ENCODE peak calls at places on chromosomes 2 and 18, in eight cellular contexts. H, N, Y, L, B, S, T and J are unnamed samples.

GRCh38 chr18:50559750-50560680 is at the start of gene MAPK4:
- DNase-seq in S (peak; percentile 64), Y (no peak), T (no peak), N (no peak), L (no peak), H (no peak), B (peak; percentile 34), J (peak; percentile 89)

GRCh38 chr2:28681216-28681981 is 70.2 kb upstream of the PPP1CB start:
- DNase-seq in N (peak; percentile 81), L (no peak), T (peak; percentile 62), S (no peak), H (no peak), Y (no peak), B (no peak), J (no peak)

GRCh38 chr2:11647834-11648600 is 22.0 kb downstream of the NTSR2 start:
- DNase-seq in B (no peak), Y (no peak), L (no peak), S (no peak), T (no peak), N (no peak), H (no peak), J (no peak)

GRCh38 chr18:43279015-43279758 is 1.9 kb upstream of the SYT4 start:
- DNase-seq in B (no peak), S (no peak), H (peak; percentile 33), L (no peak), T (no peak), N (no peak), Y (peak; percentile 31), J (peak; percentile 73)

GRCh38 chr2:65063426-65063825 is 7.2 kb downstream of the CEP68 start:
- DNase-seq in T (no peak), B (no peak), S (no peak), L (no peak), H (no peak), Y (no peak), N (no peak), J (peak; percentile 47)

GRCh38 chr18:74598350-74599001 is 806 bp downstream of the ZNF407 start:
- DNase-seq in H (peak; percentile 51), T (no peak), N (peak; percentile 46), Y (peak; percentile 60), S (peak; percentile 72), L (peak; percentile 27), B (peak; percentile 55), J (peak; percentile 85)

GRCh38 chr2:240214790-240215675 is 74.6 kb upstream of the OTOS start:
- DNase-seq in L (no peak), S (no peak), N (no peak), H (no peak), B (no peak), T (no peak), Y (no peak), J (no peak)

GRCh38 chr2:169185711-169186110 is 116.3 kb downstream of the DHRS9 start:
- DNase-seq in L (no peak), T (no peak), Y (no peak), H (no peak), S (no peak), B (no peak), N (no peak), J (no peak)

GRCh38 chr2:43217228-43218220 is 8.9 kb downstream of the ZFP36L2 start:
- DNase-seq in T (no peak), N (no peak), L (no peak), B (no peak), H (no peak), Y (no peak), S (peak; percentile 82), J (no peak)

GRCh38 chr2:144780983-144781382 is 261.1 kb upstream of the ZEB2 start:
- DNase-seq in Y (no peak), T (no peak), H (no peak), L (no peak), N (no peak), S (no peak), B (no peak), J (no peak)

GRCh38 chr2:72211777-72212515 is 64.3 kb upstream of the CYP26B1 start:
- DNase-seq in T (no peak), B (no peak), Y (no peak), H (no peak), L (no peak), N (peak; percentile 75), S (no peak), J (no peak)

GRCh38 chr2:68414452-68414851 is 49.4 kb downstream of the PLEK start:
- DNase-seq in Y (no peak), T (no peak), N (no peak), L (no peak), H (no peak), B (no peak), S (no peak), J (no peak)

GRCh38 chr2:136214801-136215200 is 96.9 kb upstream of the CXCR4 start:
- DNase-seq in N (no peak), Y (no peak), B (no peak), L (no peak), H (no peak), S (no peak), T (no peak), J (no peak)

GRCh38 chr2:86552889-86553288 is 10.4 kb downstream of the CHMP3 start:
- DNase-seq in B (no peak), Y (no peak), H (no peak), L (no peak), T (no peak), S (no peak), N (no peak), J (no peak)

GRCh38 chr18:69353023-69353422 is 47.7 kb upstream of the DOK6 start:
- DNase-seq in Y (peak; percentile 84), N (no peak), S (no peak), B (no peak), L (no peak), T (no peak), H (no peak), J (no peak)

DNA sequence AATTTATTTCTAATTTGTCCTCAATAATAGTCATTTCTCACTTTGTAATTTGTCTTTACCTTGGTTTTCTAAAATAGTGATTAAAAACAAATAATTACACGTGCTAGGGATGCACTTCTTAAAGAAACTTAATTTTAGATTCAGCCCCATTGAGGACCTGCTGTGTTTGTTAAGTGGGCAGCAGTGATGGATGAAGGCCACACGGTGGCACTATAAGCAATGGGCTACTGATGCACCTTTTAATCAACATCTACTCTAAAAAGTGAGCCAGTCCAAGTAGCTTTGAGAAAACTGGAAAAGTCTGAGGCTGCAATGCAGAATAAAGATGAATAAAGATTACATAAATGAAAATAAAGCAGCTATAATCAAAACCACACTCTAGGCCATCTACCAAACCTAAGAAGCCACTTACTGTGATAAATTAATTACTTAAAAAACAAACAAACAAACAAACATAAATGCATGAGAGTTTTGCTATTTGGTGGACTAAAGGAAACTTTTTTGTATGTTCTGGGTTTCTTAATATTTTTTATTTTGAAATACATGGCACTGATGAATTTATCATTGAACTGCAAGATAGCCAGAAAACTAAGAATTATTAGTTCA is 89.3 kb downstream of the PDE11A start:
- DNase-seq in L (peak; percentile 34), B (peak; percentile 76), H (peak; percentile 71), Y (peak; percentile 53), T (no peak), N (peak; percentile 71), S (no peak), J (peak; percentile 70)
- TF ChIP-seq RAD21 in L (peak; percentile 80), B (peak; percentile 87), H (peak; percentile 73), Y (peak; percentile 67), T (peak; percentile 51), N (peak; percentile 84), S (peak; percentile 84), J (peak; percentile 90)

GRCh38 chr18:58044370-58045264 is 591 bp downstream of the NEDD4L start:
- DNase-seq in L (no peak), H (peak; percentile 41), T (no peak), B (peak; percentile 36), S (peak; percentile 76), Y (no peak), N (peak; percentile 34), J (peak; percentile 67)
- TF ChIP-seq RAD21 in L (no peak), H (no peak), T (no peak), B (no peak), S (no peak), Y (peak; percentile 22), N (no peak), J (no peak)

GRCh38 chr2:128310761-128311160 is 7.9 kb downstream of the HS6ST1 start:
- DNase-seq in L (no peak), S (peak; percentile 41), Y (no peak), N (no peak), B (no peak), T (no peak), H (no peak), J (peak; percentile 19)

GRCh38 chr2:128308284-128308731 is 10.4 kb downstream of the HS6ST1 start:
- DNase-seq in B (no peak), Y (no peak), T (no peak), H (no peak), N (no peak), S (no peak), L (no peak), J (no peak)

GRCh38 chr2:128310094-128310716 is 8.5 kb downstream of the HS6ST1 start:
- DNase-seq in S (no peak), B (no peak), Y (no peak), T (no peak), H (no peak), L (no peak), N (no peak), J (peak; percentile 12)

GRCh38 chr2:128308889-128309288 is 9.8 kb downstream of the HS6ST1 start:
- DNase-seq in T (no peak), L (no peak), H (no peak), B (no peak), N (no peak), S (no peak), Y (no peak), J (no peak)

GRCh38 chr2:128309341-128310093 is 9.2 kb downstream of the HS6ST1 start:
- DNase-seq in T (no peak), B (peak; percentile 68), N (peak; percentile 86), Y (peak; percentile 97), S (no peak), H (no peak), L (no peak), J (peak; percentile 77)
- TF ChIP-seq RAD21 in T (no peak), B (no peak), N (no peak), Y (peak; percentile 34), S (no peak), H (no peak), L (no peak), J (no peak)

DNA sequence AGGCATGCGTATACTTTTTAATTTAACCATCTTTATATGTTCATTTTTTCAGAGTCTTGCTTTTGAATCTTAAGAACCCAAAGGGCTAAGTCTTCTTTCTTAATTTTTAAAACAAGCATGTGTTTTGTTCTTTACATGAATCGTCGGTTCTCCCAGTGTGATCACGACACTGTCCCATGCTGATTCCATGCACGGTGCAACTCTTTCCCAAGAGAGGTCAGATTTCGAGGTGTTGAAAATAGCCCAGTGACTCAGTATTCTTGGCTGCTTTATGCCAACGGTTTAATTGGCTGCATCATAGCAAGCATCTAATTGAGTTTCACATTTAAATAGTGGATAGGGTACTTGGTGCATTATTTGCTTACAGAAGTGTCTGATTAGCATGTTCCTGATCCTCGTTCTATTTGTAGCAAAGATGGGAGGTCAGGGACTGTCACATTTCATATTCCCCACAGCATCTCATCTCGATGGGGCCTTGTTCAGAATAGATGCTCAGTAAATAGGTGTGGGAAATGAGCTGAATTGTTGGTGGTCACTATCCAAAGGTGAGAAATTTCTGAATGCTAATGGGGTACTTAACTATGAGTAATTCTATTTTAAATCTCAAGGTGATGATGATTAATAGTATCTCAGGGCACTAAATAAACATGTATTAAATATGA is 2.8 kb downstream of the NPAS2 start:
- DNase-seq in B (no peak), Y (peak; percentile 28), H (no peak), L (no peak), S (no peak), T (no peak), N (peak; percentile 51), J (no peak)
- TF ChIP-seq RAD21 in B (no peak), Y (no peak), H (no peak), L (no peak), S (no peak), T (no peak), N (no peak), J (no peak)